ENCODE peak calls at places on chromosomes 12 and 14, in seven cellular contexts. P, L, N, U, F, D and V are unnamed samples.

GRCh38 chr12:8127138-8127537 is 3.7 kb downstream of the CLEC4A start:
- DNase-seq in L (no peak), F (no peak), U (no peak), P (no peak), N (no peak), D (no peak), V (no peak)

GRCh38 chr14:56273949-56274348 is 155.7 kb downstream of the PELI2 start:
- DNase-seq in D (no peak), U (no peak), L (no peak), N (no peak), F (no peak), P (no peak), V (no peak)

GRCh38 chr14:88660056-88660455 is 97.2 kb downstream of the ZC3H14 start:
- DNase-seq in U (no peak), N (no peak), D (peak), P (no peak), L (no peak), F (no peak), V (no peak)

GRCh38 chr12:31317471-31318397 is 8.2 kb downstream of the SINHCAF start:
- DNase-seq in P (no peak), F (no peak), N (no peak), U (no peak), L (no peak), D (no peak), V (peak)

GRCh38 chr14:104794641-104795467 is 694 bp downstream of the AKT1 start:
- DNase-seq in N (no peak), P (no peak), L (peak), U (no peak), F (peak), D (no peak), V (peak)

GRCh38 chr12:39239484-39240143 is 203.3 kb downstream of the KIF21A start:
- DNase-seq in D (no peak), N (no peak), U (no peak), F (no peak), P (no peak), L (no peak), V (no peak)

GRCh38 chr14:104387385-104388010 is 192.1 kb upstream of the C14orf180 start:
- DNase-seq in L (no peak), P (no peak), U (no peak), N (no peak), F (no peak), D (no peak), V (no peak)

GRCh38 chr14:65222434-65222833 is 120.1 kb upstream of the MAX start:
- DNase-seq in D (no peak), N (no peak), F (peak), L (peak), P (peak), U (peak), V (peak)

GRCh38 chr14:94379291-94380224 is 8.8 kb downstream of the SERPINA1 start:
- DNase-seq in U (no peak), F (no peak), N (no peak), L (no peak), P (no peak), D (no peak), V (no peak)

GRCh38 chr14:36129181-36129580 is 47.3 kb downstream of the PTCSC3 start:
- DNase-seq in P (peak), L (no peak), D (no peak), U (peak), N (no peak), F (no peak), V (no peak)

GRCh38 chr12:91511795-91512420 is 329.3 kb upstream of the DCN start:
- DNase-seq in U (no peak), D (no peak), L (no peak), N (no peak), P (no peak), F (no peak), V (no peak)

GRCh38 chr12:57940052-57940914 is 1.1 kb upstream of the ATP23 start:
- DNase-seq in P (no peak), U (no peak), F (peak), D (no peak), L (no peak), N (no peak), V (no peak)
- TF ChIP-seq JUND in P (no peak), U (no peak), F (no peak), D (no peak), L (no peak), N (no peak), V (no peak)

GRCh38 chr12:23722655-23723054 is 226.8 kb downstream of the SOX5 start:
- DNase-seq in F (peak), D (no peak), U (no peak), L (no peak), P (no peak), N (no peak), V (no peak)
- TF ChIP-seq JUND in F (peak), D (no peak), U (no peak), L (no peak), P (no peak), N (no peak), V (no peak)

GRCh38 chr12:116735951-116736599 is 1.8 kb downstream of the SPRING1 start:
- DNase-seq in L (no peak), F (no peak), U (no peak), N (no peak), P (no peak), D (peak), V (peak)
- TF ChIP-seq JUND in L (no peak), F (no peak), U (no peak), N (no peak), P (no peak), D (no peak), V (no peak)

GRCh38 chr12:88303335-88303734 is 161.2 kb downstream of the TMTC3 start:
- DNase-seq in L (no peak), U (no peak), F (no peak), N (no peak), D (no peak), P (no peak), V (no peak)
- TF ChIP-seq JUND in L (no peak), U (no peak), F (no peak), N (no peak), D (no peak), P (no peak), V (no peak)

DNA sequence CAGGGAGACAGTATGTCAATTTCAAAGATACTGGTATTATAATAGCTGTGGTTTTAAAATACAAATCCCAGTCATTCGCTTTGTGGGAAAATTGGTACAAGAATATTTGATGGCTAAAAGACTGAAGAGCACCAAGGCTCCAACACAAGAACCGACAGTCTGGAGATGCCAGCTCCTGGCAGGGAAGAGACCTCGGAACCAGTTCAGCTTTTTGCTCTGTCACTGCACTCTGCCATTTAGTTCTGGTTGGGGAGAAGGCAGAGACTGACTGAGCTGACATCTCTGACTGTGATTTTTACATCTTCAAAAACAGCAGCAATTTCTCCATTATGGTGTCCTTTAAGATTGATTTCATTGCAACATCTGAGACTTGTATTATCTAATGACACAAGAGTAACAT is 61.9 kb downstream of the ST8SIA1 start:
- DNase-seq in N (no peak), U (no peak), L (no peak), F (no peak), P (no peak), D (no peak), V (no peak)
- TF ChIP-seq JUND in N (no peak), U (no peak), L (no peak), F (no peak), P (no peak), D (no peak), V (no peak)

DNA sequence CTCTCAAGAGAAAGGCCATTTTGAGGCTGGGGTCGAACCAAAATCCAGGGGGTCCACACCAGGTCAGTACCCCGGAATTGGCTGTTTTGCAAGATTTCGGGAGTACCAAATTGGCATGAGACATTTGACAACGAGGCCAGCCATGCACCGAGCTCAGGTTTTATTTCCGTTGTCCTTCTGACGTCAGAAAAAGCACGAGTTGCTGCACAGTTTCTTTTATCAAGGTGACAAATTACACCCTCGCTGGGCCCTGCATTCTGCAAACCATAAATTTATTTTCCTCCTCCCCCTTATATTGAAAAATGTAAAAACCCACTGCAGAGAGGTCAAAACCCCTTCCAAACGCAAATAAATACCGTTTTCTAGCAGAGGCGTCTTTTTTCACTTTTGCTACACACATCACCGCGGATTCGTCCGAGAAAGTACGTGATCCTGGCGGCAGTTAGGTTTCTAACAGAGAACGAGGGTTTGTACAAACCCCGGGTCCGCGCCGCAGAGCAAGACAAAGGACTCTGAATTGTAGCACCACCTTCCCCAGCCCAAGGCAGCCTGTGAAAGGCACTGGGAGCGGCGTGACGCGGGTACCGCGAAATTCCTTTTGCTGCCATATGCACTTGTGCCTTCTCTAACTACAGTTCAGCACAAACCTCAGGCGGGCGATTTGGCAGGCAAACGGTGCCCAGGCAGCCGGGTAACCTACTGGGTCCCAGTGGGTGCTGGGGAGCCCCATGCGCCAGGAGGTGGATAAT is 1.8 kb downstream of the SLC38A1 start:
- DNase-seq in N (no peak), D (peak), L (peak), F (no peak), P (no peak), U (peak), V (peak)
- TF ChIP-seq JUND in N (no peak), D (no peak), L (no peak), F (no peak), P (no peak), U (no peak), V (no peak)

DNA sequence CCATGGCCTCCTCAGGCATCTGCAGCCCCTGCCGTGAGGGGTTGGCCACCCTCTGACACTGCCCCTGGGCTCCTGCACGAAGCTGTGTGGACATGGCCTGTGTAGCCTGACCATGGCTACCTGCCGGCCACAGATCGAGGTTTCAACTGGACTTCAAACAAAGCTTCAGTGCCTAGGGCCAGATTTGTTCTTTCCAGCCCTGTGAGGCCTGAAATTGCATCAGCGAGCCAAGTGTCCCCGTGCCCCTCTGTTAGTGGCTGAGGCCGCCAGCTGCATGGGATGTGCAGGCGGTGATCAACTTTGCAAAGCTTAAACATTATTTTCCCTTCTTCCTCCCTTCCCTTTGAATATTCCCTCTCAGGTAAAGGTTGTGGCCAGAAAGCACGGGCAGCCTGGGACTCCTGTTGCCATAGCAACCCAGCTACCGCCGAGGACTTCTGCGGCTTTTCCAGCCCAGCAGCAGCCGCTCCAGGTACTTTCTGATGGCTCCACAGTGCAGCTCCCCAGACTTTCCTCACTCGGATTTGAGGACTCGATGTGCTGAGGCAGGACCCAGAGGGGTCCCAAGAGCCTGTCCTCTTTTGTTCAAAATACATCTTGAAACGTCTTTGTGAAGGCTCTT is 35.8 kb downstream of the DDX51 start:
- DNase-seq in F (no peak), D (no peak), L (no peak), P (no peak), N (no peak), U (peak), V (no peak)
- TF ChIP-seq JUND in F (no peak), D (no peak), L (no peak), P (no peak), N (no peak), U (no peak), V (no peak)